ENCODE peak calls at places on chromosomes 7 and 10, in eight cellular contexts. One of them, this sample, is unnamed.

GRCh38 chr7:146375155-146375554 is 258.6 kb downstream of the CNTNAP2 start:
- DNase-seq in GM12892: no peak
- DNase-seq in activated naive CD4-positive, alpha-beta T cell treated with Interleukin-2 at 50 U/mL for 16 hours: no peak
- DNase-seq in mucosa of gallbladder: no peak
- DNase-seq in stimulated activated naive CD8-positive, alpha-beta T cell treated with anti-CD3 and anti-CD28 coated beads, Interleukin-15, amount 100 ng/mL, for 72 hours: no peak
- DNase-seq in COR-L47: peak; percentile 2
- DNase-seq in PC-3: no peak
- DNase-seq in heart right ventricle: no peak
- DNase-seq in this sample: no peak

GRCh38 chr7:16945372-16945771 is 63.6 kb upstream of the AGR3 start:
- DNase-seq in GM12892: no peak
- DNase-seq in stimulated activated naive CD8-positive, alpha-beta T cell treated with anti-CD3 and anti-CD28 coated beads, Interleukin-15, amount 100 ng/mL, for 72 hours: no peak
- DNase-seq in PC-3: no peak
- DNase-seq in activated naive CD4-positive, alpha-beta T cell treated with Interleukin-2 at 50 U/mL for 16 hours: no peak
- DNase-seq in COR-L47: no peak
- DNase-seq in heart right ventricle: no peak
- DNase-seq in mucosa of gallbladder: no peak
- DNase-seq in this sample: no peak

GRCh38 chr10:33715303-33715702 is 380.8 kb upstream of the NRP1 start:
- DNase-seq in heart right ventricle: peak; percentile 9
- DNase-seq in PC-3: no peak
- DNase-seq in COR-L47: no peak
- DNase-seq in stimulated activated naive CD8-positive, alpha-beta T cell treated with anti-CD3 and anti-CD28 coated beads, Interleukin-15, amount 100 ng/mL, for 72 hours: no peak
- DNase-seq in mucosa of gallbladder: no peak
- DNase-seq in activated naive CD4-positive, alpha-beta T cell treated with Interleukin-2 at 50 U/mL for 16 hours: no peak
- DNase-seq in GM12892: no peak
- DNase-seq in this sample: no peak

GRCh38 chr10:92068900-92069299 is 145.3 kb downstream of the BTAF1 start:
- DNase-seq in heart right ventricle: no peak
- DNase-seq in GM12892: no peak
- DNase-seq in stimulated activated naive CD8-positive, alpha-beta T cell treated with anti-CD3 and anti-CD28 coated beads, Interleukin-15, amount 100 ng/mL, for 72 hours: no peak
- DNase-seq in COR-L47: no peak
- DNase-seq in PC-3: no peak
- DNase-seq in mucosa of gallbladder: no peak
- DNase-seq in activated naive CD4-positive, alpha-beta T cell treated with Interleukin-2 at 50 U/mL for 16 hours: no peak
- DNase-seq in this sample: no peak

GRCh38 chr7:6489612-6490011 is 41.9 kb upstream of the DAGLB start:
- DNase-seq in GM12892: no peak
- DNase-seq in heart right ventricle: no peak
- DNase-seq in stimulated activated naive CD8-positive, alpha-beta T cell treated with anti-CD3 and anti-CD28 coated beads, Interleukin-15, amount 100 ng/mL, for 72 hours: no peak
- DNase-seq in PC-3: no peak
- DNase-seq in COR-L47: no peak
- DNase-seq in mucosa of gallbladder: no peak
- DNase-seq in activated naive CD4-positive, alpha-beta T cell treated with Interleukin-2 at 50 U/mL for 16 hours: no peak
- DNase-seq in this sample: no peak

GRCh38 chr7:36896418-36896817 is 172.1 kb upstream of the AOAH start:
- DNase-seq in mucosa of gallbladder: no peak
- DNase-seq in PC-3: no peak
- DNase-seq in COR-L47: no peak
- DNase-seq in GM12892: no peak
- DNase-seq in activated naive CD4-positive, alpha-beta T cell treated with Interleukin-2 at 50 U/mL for 16 hours: no peak
- DNase-seq in heart right ventricle: no peak
- DNase-seq in stimulated activated naive CD8-positive, alpha-beta T cell treated with anti-CD3 and anti-CD28 coated beads, Interleukin-15, amount 100 ng/mL, for 72 hours: no peak
- DNase-seq in this sample: no peak

GRCh38 chr7:17552952-17553351 is 254.5 kb downstream of the AHR start:
- DNase-seq in activated naive CD4-positive, alpha-beta T cell treated with Interleukin-2 at 50 U/mL for 16 hours: no peak
- DNase-seq in mucosa of gallbladder: no peak
- DNase-seq in stimulated activated naive CD8-positive, alpha-beta T cell treated with anti-CD3 and anti-CD28 coated beads, Interleukin-15, amount 100 ng/mL, for 72 hours: no peak
- DNase-seq in COR-L47: no peak
- DNase-seq in PC-3: no peak
- DNase-seq in GM12892: no peak
- DNase-seq in heart right ventricle: no peak
- DNase-seq in this sample: no peak

GRCh38 chr10:46229144-46229563 is 57.6 kb upstream of the ANTXRL start:
- DNase-seq in mucosa of gallbladder: peak; percentile 26
- DNase-seq in activated naive CD4-positive, alpha-beta T cell treated with Interleukin-2 at 50 U/mL for 16 hours: peak; percentile 14
- DNase-seq in stimulated activated naive CD8-positive, alpha-beta T cell treated with anti-CD3 and anti-CD28 coated beads, Interleukin-15, amount 100 ng/mL, for 72 hours: no peak
- DNase-seq in COR-L47: no peak
- DNase-seq in GM12892: no peak
- DNase-seq in PC-3: no peak
- DNase-seq in heart right ventricle: no peak
- DNase-seq in this sample: peak; percentile 40

GRCh38 chr10:97494863-97495506 is 3.2 kb downstream of the MMS19 start:
- DNase-seq in heart right ventricle: no peak
- DNase-seq in GM12892: no peak
- DNase-seq in COR-L47: no peak
- DNase-seq in PC-3: no peak
- DNase-seq in mucosa of gallbladder: no peak
- DNase-seq in stimulated activated naive CD8-positive, alpha-beta T cell treated with anti-CD3 and anti-CD28 coated beads, Interleukin-15, amount 100 ng/mL, for 72 hours: no peak
- DNase-seq in activated naive CD4-positive, alpha-beta T cell treated with Interleukin-2 at 50 U/mL for 16 hours: no peak
- DNase-seq in this sample: no peak

GRCh38 chr7:99140813-99141212 is 3.1 kb downstream of the SMURF1 start:
- DNase-seq in activated naive CD4-positive, alpha-beta T cell treated with Interleukin-2 at 50 U/mL for 16 hours: no peak
- DNase-seq in heart right ventricle: no peak
- DNase-seq in PC-3: no peak
- DNase-seq in mucosa of gallbladder: no peak
- DNase-seq in stimulated activated naive CD8-positive, alpha-beta T cell treated with anti-CD3 and anti-CD28 coated beads, Interleukin-15, amount 100 ng/mL, for 72 hours: no peak
- DNase-seq in COR-L47: no peak
- DNase-seq in GM12892: no peak
- DNase-seq in this sample: no peak

GRCh38 chr10:129626801-129627434 is 159.9 kb downstream of the MGMT start:
- DNase-seq in COR-L47: no peak
- DNase-seq in activated naive CD4-positive, alpha-beta T cell treated with Interleukin-2 at 50 U/mL for 16 hours: no peak
- DNase-seq in stimulated activated naive CD8-positive, alpha-beta T cell treated with anti-CD3 and anti-CD28 coated beads, Interleukin-15, amount 100 ng/mL, for 72 hours: no peak
- DNase-seq in heart right ventricle: no peak
- DNase-seq in PC-3: no peak
- DNase-seq in mucosa of gallbladder: no peak
- DNase-seq in GM12892: no peak
- DNase-seq in this sample: no peak

GRCh38 chr10:118108194-118109026 is 61.7 kb upstream of the RAB11FIP2 start:
- DNase-seq in heart right ventricle: no peak
- DNase-seq in PC-3: no peak
- DNase-seq in COR-L47: peak; percentile 53
- DNase-seq in stimulated activated naive CD8-positive, alpha-beta T cell treated with anti-CD3 and anti-CD28 coated beads, Interleukin-15, amount 100 ng/mL, for 72 hours: no peak
- DNase-seq in GM12892: no peak
- DNase-seq in activated naive CD4-positive, alpha-beta T cell treated with Interleukin-2 at 50 U/mL for 16 hours: no peak
- DNase-seq in mucosa of gallbladder: no peak
- DNase-seq in this sample: no peak

GRCh38 chr10:102812213-102812876 is 24.9 kb downstream of the CYP17A1 start:
- DNase-seq in COR-L47: no peak
- DNase-seq in GM12892: no peak
- DNase-seq in PC-3: no peak
- DNase-seq in activated naive CD4-positive, alpha-beta T cell treated with Interleukin-2 at 50 U/mL for 16 hours: no peak
- DNase-seq in heart right ventricle: no peak
- DNase-seq in mucosa of gallbladder: no peak
- DNase-seq in stimulated activated naive CD8-positive, alpha-beta T cell treated with anti-CD3 and anti-CD28 coated beads, Interleukin-15, amount 100 ng/mL, for 72 hours: no peak
- DNase-seq in this sample: no peak

GRCh38 chr7:2198760-2199159 is 34.0 kb downstream of the MAD1L1 start:
- DNase-seq in activated naive CD4-positive, alpha-beta T cell treated with Interleukin-2 at 50 U/mL for 16 hours: no peak
- DNase-seq in mucosa of gallbladder: no peak
- DNase-seq in stimulated activated naive CD8-positive, alpha-beta T cell treated with anti-CD3 and anti-CD28 coated beads, Interleukin-15, amount 100 ng/mL, for 72 hours: no peak
- DNase-seq in COR-L47: no peak
- DNase-seq in PC-3: no peak
- DNase-seq in GM12892: no peak
- DNase-seq in heart right ventricle: no peak
- DNase-seq in this sample: no peak

GRCh38 chr7:90461216-90461615 is 8.2 kb upstream of the PTTG1IP2 start:
- DNase-seq in activated naive CD4-positive, alpha-beta T cell treated with Interleukin-2 at 50 U/mL for 16 hours: no peak
- DNase-seq in COR-L47: no peak
- DNase-seq in heart right ventricle: no peak
- DNase-seq in PC-3: no peak
- DNase-seq in mucosa of gallbladder: no peak
- DNase-seq in GM12892: no peak
- DNase-seq in stimulated activated naive CD8-positive, alpha-beta T cell treated with anti-CD3 and anti-CD28 coated beads, Interleukin-15, amount 100 ng/mL, for 72 hours: no peak
- DNase-seq in this sample: no peak

GRCh38 chr7:73728551-73728950 is 9.1 kb upstream of the STX1A start:
- DNase-seq in COR-L47: no peak
- DNase-seq in activated naive CD4-positive, alpha-beta T cell treated with Interleukin-2 at 50 U/mL for 16 hours: no peak
- DNase-seq in stimulated activated naive CD8-positive, alpha-beta T cell treated with anti-CD3 and anti-CD28 coated beads, Interleukin-15, amount 100 ng/mL, for 72 hours: no peak
- DNase-seq in mucosa of gallbladder: no peak
- DNase-seq in GM12892: no peak
- DNase-seq in PC-3: no peak
- DNase-seq in heart right ventricle: no peak
- DNase-seq in this sample: no peak

GRCh38 chr7:157276731-157277562 is 59.9 kb upstream of the DNAJB6 start:
- DNase-seq in COR-L47: peak; percentile 51
- DNase-seq in activated naive CD4-positive, alpha-beta T cell treated with Interleukin-2 at 50 U/mL for 16 hours: no peak
- DNase-seq in stimulated activated naive CD8-positive, alpha-beta T cell treated with anti-CD3 and anti-CD28 coated beads, Interleukin-15, amount 100 ng/mL, for 72 hours: peak; percentile 41
- DNase-seq in PC-3: peak; percentile 35
- DNase-seq in GM12892: no peak
- DNase-seq in mucosa of gallbladder: peak; percentile 30
- DNase-seq in heart right ventricle: no peak
- DNase-seq in this sample: no peak

GRCh38 chr7:157650131-157650631 is 313.4 kb downstream of the DNAJB6 start:
- DNase-seq in heart right ventricle: no peak
- DNase-seq in PC-3: no peak
- DNase-seq in activated naive CD4-positive, alpha-beta T cell treated with Interleukin-2 at 50 U/mL for 16 hours: no peak
- DNase-seq in GM12892: no peak
- DNase-seq in COR-L47: no peak
- DNase-seq in mucosa of gallbladder: no peak
- DNase-seq in stimulated activated naive CD8-positive, alpha-beta T cell treated with anti-CD3 and anti-CD28 coated beads, Interleukin-15, amount 100 ng/mL, for 72 hours: no peak
- DNase-seq in this sample: no peak

GRCh38 chr7:100407285-100408180 is 21.0 kb downstream of the ZCWPW1 start:
- DNase-seq in stimulated activated naive CD8-positive, alpha-beta T cell treated with anti-CD3 and anti-CD28 coated beads, Interleukin-15, amount 100 ng/mL, for 72 hours: peak; percentile 32
- DNase-seq in heart right ventricle: peak; percentile 41
- DNase-seq in GM12892: no peak
- DNase-seq in mucosa of gallbladder: no peak
- DNase-seq in PC-3: peak; percentile 84
- DNase-seq in activated naive CD4-positive, alpha-beta T cell treated with Interleukin-2 at 50 U/mL for 16 hours: peak; percentile 28
- DNase-seq in COR-L47: peak; percentile 28
- DNase-seq in this sample: peak; percentile 74

GRCh38 chr7:43516581-43517342 is 66.1 kb upstream of the STK17A start:
- DNase-seq in heart right ventricle: no peak
- DNase-seq in COR-L47: no peak
- DNase-seq in PC-3: peak; percentile 73
- DNase-seq in mucosa of gallbladder: no peak
- DNase-seq in stimulated activated naive CD8-positive, alpha-beta T cell treated with anti-CD3 and anti-CD28 coated beads, Interleukin-15, amount 100 ng/mL, for 72 hours: peak; percentile 38
- DNase-seq in GM12892: no peak
- DNase-seq in activated naive CD4-positive, alpha-beta T cell treated with Interleukin-2 at 50 U/mL for 16 hours: no peak
- DNase-seq in this sample: no peak

GRCh38 chr7:129271500-129272355 is 46.9 kb downstream of the AHCYL2 start:
- DNase-seq in COR-L47: peak; percentile 49
- DNase-seq in GM12892: no peak
- DNase-seq in PC-3: peak; percentile 76
- DNase-seq in activated naive CD4-positive, alpha-beta T cell treated with Interleukin-2 at 50 U/mL for 16 hours: peak; percentile 58
- DNase-seq in mucosa of gallbladder: peak; percentile 30
- DNase-seq in stimulated activated naive CD8-positive, alpha-beta T cell treated with anti-CD3 and anti-CD28 coated beads, Interleukin-15, amount 100 ng/mL, for 72 hours: peak; percentile 62
- DNase-seq in heart right ventricle: peak; percentile 23
- DNase-seq in this sample: peak; percentile 47

GRCh38 chr10:120052964-120053363 is 160.4 kb downstream of the SEC23IP start:
- DNase-seq in GM12892: no peak
- DNase-seq in mucosa of gallbladder: no peak
- DNase-seq in stimulated activated naive CD8-positive, alpha-beta T cell treated with anti-CD3 and anti-CD28 coated beads, Interleukin-15, amount 100 ng/mL, for 72 hours: no peak
- DNase-seq in PC-3: no peak
- DNase-seq in heart right ventricle: no peak
- DNase-seq in COR-L47: no peak
- DNase-seq in activated naive CD4-positive, alpha-beta T cell treated with Interleukin-2 at 50 U/mL for 16 hours: no peak
- DNase-seq in this sample: no peak

GRCh38 chr10:125006921-125007391 is 65.0 kb downstream of the ZRANB1 start:
- DNase-seq in activated naive CD4-positive, alpha-beta T cell treated with Interleukin-2 at 50 U/mL for 16 hours: no peak
- DNase-seq in PC-3: no peak
- DNase-seq in mucosa of gallbladder: no peak
- DNase-seq in stimulated activated naive CD8-positive, alpha-beta T cell treated with anti-CD3 and anti-CD28 coated beads, Interleukin-15, amount 100 ng/mL, for 72 hours: no peak
- DNase-seq in COR-L47: no peak
- DNase-seq in GM12892: no peak
- DNase-seq in heart right ventricle: no peak
- DNase-seq in this sample: no peak

GRCh38 chr7:34057956-34058355 is 152.6 kb downstream of the BMPER start:
- DNase-seq in GM12892: no peak
- DNase-seq in mucosa of gallbladder: no peak
- DNase-seq in stimulated activated naive CD8-positive, alpha-beta T cell treated with anti-CD3 and anti-CD28 coated beads, Interleukin-15, amount 100 ng/mL, for 72 hours: no peak
- DNase-seq in PC-3: no peak
- DNase-seq in heart right ventricle: no peak
- DNase-seq in activated naive CD4-positive, alpha-beta T cell treated with Interleukin-2 at 50 U/mL for 16 hours: no peak
- DNase-seq in COR-L47: no peak
- DNase-seq in this sample: peak; percentile 4

GRCh38 chr10:132858121-132859081 is 72.5 kb upstream of the NKX6-2 start:
- DNase-seq in heart right ventricle: no peak
- DNase-seq in GM12892: no peak
- DNase-seq in mucosa of gallbladder: no peak
- DNase-seq in activated naive CD4-positive, alpha-beta T cell treated with Interleukin-2 at 50 U/mL for 16 hours: no peak
- DNase-seq in PC-3: no peak
- DNase-seq in stimulated activated naive CD8-positive, alpha-beta T cell treated with anti-CD3 and anti-CD28 coated beads, Interleukin-15, amount 100 ng/mL, for 72 hours: peak; percentile 7
- DNase-seq in COR-L47: no peak
- DNase-seq in this sample: no peak

GRCh38 chr7:123435080-123435700 is 99.2 kb downstream of the IQUB start:
- DNase-seq in activated naive CD4-positive, alpha-beta T cell treated with Interleukin-2 at 50 U/mL for 16 hours: no peak
- DNase-seq in mucosa of gallbladder: no peak
- DNase-seq in COR-L47: no peak
- DNase-seq in stimulated activated naive CD8-positive, alpha-beta T cell treated with anti-CD3 and anti-CD28 coated beads, Interleukin-15, amount 100 ng/mL, for 72 hours: no peak
- DNase-seq in GM12892: no peak
- DNase-seq in heart right ventricle: no peak
- DNase-seq in PC-3: no peak
- DNase-seq in this sample: no peak

GRCh38 chr7:93117327-93117726 is 452 bp downstream of the SAMD9 start:
- DNase-seq in GM12892: no peak
- DNase-seq in activated naive CD4-positive, alpha-beta T cell treated with Interleukin-2 at 50 U/mL for 16 hours: no peak
- DNase-seq in mucosa of gallbladder: no peak
- DNase-seq in COR-L47: no peak
- DNase-seq in stimulated activated naive CD8-positive, alpha-beta T cell treated with anti-CD3 and anti-CD28 coated beads, Interleukin-15, amount 100 ng/mL, for 72 hours: no peak
- DNase-seq in heart right ventricle: no peak
- DNase-seq in PC-3: no peak
- DNase-seq in this sample: no peak

GRCh38 chr10:49109669-49110335 is 5.5 kb downstream of the VSTM4 start:
- DNase-seq in PC-3: no peak
- DNase-seq in stimulated activated naive CD8-positive, alpha-beta T cell treated with anti-CD3 and anti-CD28 coated beads, Interleukin-15, amount 100 ng/mL, for 72 hours: no peak
- DNase-seq in COR-L47: no peak
- DNase-seq in GM12892: no peak
- DNase-seq in activated naive CD4-positive, alpha-beta T cell treated with Interleukin-2 at 50 U/mL for 16 hours: no peak
- DNase-seq in heart right ventricle: peak; percentile 87
- DNase-seq in mucosa of gallbladder: peak; percentile 41
- DNase-seq in this sample: no peak

GRCh38 chr10:22606164-22606614 is 108.2 kb downstream of the PIP4K2A start:
- DNase-seq in COR-L47: no peak
- DNase-seq in heart right ventricle: no peak
- DNase-seq in PC-3: peak; percentile 62
- DNase-seq in stimulated activated naive CD8-positive, alpha-beta T cell treated with anti-CD3 and anti-CD28 coated beads, Interleukin-15, amount 100 ng/mL, for 72 hours: peak; percentile 38
- DNase-seq in activated naive CD4-positive, alpha-beta T cell treated with Interleukin-2 at 50 U/mL for 16 hours: peak; percentile 36
- DNase-seq in GM12892: no peak
- DNase-seq in mucosa of gallbladder: peak; percentile 45
- DNase-seq in this sample: no peak

GRCh38 chr10:121781101-121781500 is 146.7 kb downstream of the ATE1 start:
- DNase-seq in PC-3: peak; percentile 52
- DNase-seq in activated naive CD4-positive, alpha-beta T cell treated with Interleukin-2 at 50 U/mL for 16 hours: no peak
- DNase-seq in mucosa of gallbladder: no peak
- DNase-seq in COR-L47: no peak
- DNase-seq in GM12892: no peak
- DNase-seq in heart right ventricle: no peak
- DNase-seq in stimulated activated naive CD8-positive, alpha-beta T cell treated with anti-CD3 and anti-CD28 coated beads, Interleukin-15, amount 100 ng/mL, for 72 hours: no peak
- DNase-seq in this sample: peak; percentile 47

GRCh38 chr7:112238852-112239610 is 32.5 kb downstream of the ZNF277 start:
- DNase-seq in activated naive CD4-positive, alpha-beta T cell treated with Interleukin-2 at 50 U/mL for 16 hours: no peak
- DNase-seq in PC-3: peak; percentile 94
- DNase-seq in COR-L47: no peak
- DNase-seq in stimulated activated naive CD8-positive, alpha-beta T cell treated with anti-CD3 and anti-CD28 coated beads, Interleukin-15, amount 100 ng/mL, for 72 hours: no peak
- DNase-seq in GM12892: no peak
- DNase-seq in mucosa of gallbladder: no peak
- DNase-seq in heart right ventricle: no peak
- DNase-seq in this sample: peak; percentile 75

GRCh38 chr10:124344266-124344590 is 74.5 kb downstream of the OAT start:
- DNase-seq in GM12892: no peak
- DNase-seq in heart right ventricle: no peak
- DNase-seq in stimulated activated naive CD8-positive, alpha-beta T cell treated with anti-CD3 and anti-CD28 coated beads, Interleukin-15, amount 100 ng/mL, for 72 hours: no peak
- DNase-seq in COR-L47: no peak
- DNase-seq in activated naive CD4-positive, alpha-beta T cell treated with Interleukin-2 at 50 U/mL for 16 hours: no peak
- DNase-seq in PC-3: no peak
- DNase-seq in mucosa of gallbladder: no peak
- DNase-seq in this sample: no peak

GRCh38 chr10:1573981-1574380 is 163.3 kb downstream of the ADARB2 start:
- DNase-seq in COR-L47: no peak
- DNase-seq in GM12892: no peak
- DNase-seq in activated naive CD4-positive, alpha-beta T cell treated with Interleukin-2 at 50 U/mL for 16 hours: no peak
- DNase-seq in stimulated activated naive CD8-positive, alpha-beta T cell treated with anti-CD3 and anti-CD28 coated beads, Interleukin-15, amount 100 ng/mL, for 72 hours: no peak
- DNase-seq in mucosa of gallbladder: no peak
- DNase-seq in PC-3: no peak
- DNase-seq in heart right ventricle: no peak
- DNase-seq in this sample: no peak

GRCh38 chr7:27897001-27897400 is 157.0 kb downstream of the TAX1BP1 start:
- DNase-seq in GM12892: no peak
- DNase-seq in COR-L47: no peak
- DNase-seq in stimulated activated naive CD8-positive, alpha-beta T cell treated with anti-CD3 and anti-CD28 coated beads, Interleukin-15, amount 100 ng/mL, for 72 hours: no peak
- DNase-seq in mucosa of gallbladder: no peak
- DNase-seq in activated naive CD4-positive, alpha-beta T cell treated with Interleukin-2 at 50 U/mL for 16 hours: no peak
- DNase-seq in PC-3: no peak
- DNase-seq in heart right ventricle: no peak
- DNase-seq in this sample: peak; percentile 77